ENCODE peak calls at places on chromosomes 13 and 19, in nine cellular contexts. U is Right ventricle myocardium superior; B is left cardiac atrium; E is upper lobe of right lung; H is A549; C is WTC11; M is activated naive CD8-positive, alpha-beta T cell treated with anti-CD3 and anti-CD28 coated beads, Interleukin-2, amount 50 U/mL, for 24 hours; J is sciatic nerve; Z is activated CD8-positive, alpha-beta T cell treated with anti-CD3 and anti-CD28 coated beads, Interleukin-2, amount 10 ng/mL, durations not matched to agents 7 days and 5 days. D is an unnamed sample.

GRCh38 chr13:100389617-100390016 is 199.0 kb downstream of the GGACT start:
- ATAC-seq in U (no peak), B (no peak), E (no peak), H (no peak), C (no peak), M (no peak), J (no peak), Z (no peak), D (no peak)

GRCh38 chr13:82636119-82636518 is 1246.2 kb downstream of the SLITRK1 start:
- ATAC-seq in U (no peak), B (no peak), E (no peak), H (no peak), C (no peak), M (no peak), J (no peak), Z (no peak), D (peak)

GRCh38 chr19:40144151-40144550 is 47.1 kb upstream of the MAP3K10 start:
- ATAC-seq in U (no peak), B (no peak), E (no peak), H (no peak), C (no peak), M (peak), J (no peak), Z (peak), D (no peak)

GRCh38 chr19:11475861-11476260 is 5.0 kb downstream of the ELAVL3 start:
- ATAC-seq in U (no peak), B (no peak), E (no peak), H (no peak), C (no peak), M (no peak), J (no peak), Z (no peak), D (no peak)

GRCh38 chr19:46764817-46765291 is 18.6 kb upstream of the STRN4 start:
- ATAC-seq in U (peak), B (peak), E (peak), H (no peak), C (no peak), M (no peak), J (no peak), Z (no peak), D (peak)

GRCh38 chr19:17075860-17076538 is 422 bp downstream of the MYO9B start:
- ATAC-seq in U (no peak), B (no peak), E (no peak), H (no peak), C (no peak), M (no peak), J (no peak), Z (peak), D (no peak)

GRCh38 chr19:40614595-40615411 is 13.6 kb downstream of the LTBP4 start:
- ATAC-seq in U (peak), B (peak), E (peak), H (peak), C (peak), M (peak), J (peak), Z (peak), D (peak)

GRCh38 chr13:94556646-94557045 is 39.3 kb downstream of the TGDS start:
- ATAC-seq in U (peak), B (no peak), E (no peak), H (no peak), C (no peak), M (no peak), J (peak), Z (no peak), D (no peak)

GRCh38 chr19:5445071-5445470 is 10.1 kb upstream of the ZNRF4 start:
- ATAC-seq in U (no peak), B (no peak), E (no peak), H (no peak), C (no peak), M (no peak), J (no peak), Z (no peak), D (no peak)

GRCh38 chr13:40927929-40928328 is 91.2 kb downstream of the ELF1 start:
- ATAC-seq in U (no peak), B (no peak), E (no peak), H (no peak), C (no peak), M (no peak), J (no peak), Z (no peak), D (no peak)

GRCh38 chr19:2199215-2199614 is 35.5 kb downstream of the DOT1L start:
- ATAC-seq in U (peak), B (peak), E (no peak), H (peak), C (peak), M (no peak), J (no peak), Z (no peak), D (no peak)

GRCh38 chr19:53808710-53809125 is 15.4 kb downstream of the NLRP12 start:
- ATAC-seq in U (no peak), B (peak), E (peak), H (peak), C (peak), M (no peak), J (no peak), Z (no peak), D (no peak)

GRCh38 chr13:93226623-93227279 is at the start of gene GPC6:
- ATAC-seq in U (peak), B (peak), E (peak), H (peak), C (peak), M (no peak), J (peak), Z (no peak), D (peak)

GRCh38 chr19:45154064-45154827 is 6.5 kb downstream of the NKPD1 start:
- ATAC-seq in U (no peak), B (peak), E (peak), H (peak), C (no peak), M (no peak), J (peak), Z (no peak), D (peak)

GRCh38 chr19:43651758-43652545 is 12.3 kb upstream of the CADM4 start:
- ATAC-seq in U (peak), B (peak), E (peak), H (peak), C (peak), M (no peak), J (peak), Z (peak), D (peak)

GRCh38 chr13:67299072-67299635 is 69.0 kb upstream of the PCDH9 start:
- ATAC-seq in U (no peak), B (peak), E (no peak), H (peak), C (no peak), M (no peak), J (no peak), Z (no peak), D (no peak)

GRCh38 chr19:34994286-34994642 is 5.9 kb upstream of the GRAMD1A start:
- ATAC-seq in U (no peak), B (no peak), E (no peak), H (peak), C (no peak), M (no peak), J (no peak), Z (no peak), D (peak)

GRCh38 chr13:40564342-40564997 is 102.0 kb downstream of the FOXO1 start:
- ATAC-seq in U (peak), B (peak), E (peak), H (no peak), C (no peak), M (peak), J (peak), Z (no peak), D (peak)

GRCh38 chr13:96993660-96994029 is 631 bp downstream of the OXGR1 start:
- ATAC-seq in U (no peak), B (peak), E (no peak), H (no peak), C (peak), M (no peak), J (peak), Z (no peak), D (no peak)

GRCh38 chr13:44362394-44363040 is 11.1 kb upstream of the SERP2 start:
- ATAC-seq in U (no peak), B (no peak), E (no peak), H (no peak), C (no peak), M (no peak), J (peak), Z (no peak), D (no peak)

GRCh38 chr13:110240352-110240751 is 66.6 kb downstream of the COL4A1 start:
- ATAC-seq in U (no peak), B (peak), E (peak), H (no peak), C (peak), M (peak), J (no peak), Z (no peak), D (no peak)

GRCh38 chr13:30398601-30399072 is 23.7 kb upstream of the UBE2L5 start:
- ATAC-seq in U (peak), B (no peak), E (no peak), H (no peak), C (no peak), M (no peak), J (no peak), Z (no peak), D (no peak)

GRCh38 chr13:27967203-27967735 is 1.8 kb downstream of the CDX2 start:
- ATAC-seq in U (no peak), B (no peak), E (no peak), H (no peak), C (no peak), M (no peak), J (no peak), Z (no peak), D (no peak)

GRCh38 chr13:98988277-98988676 is 10.4 kb upstream of the DOCK9 start:
- ATAC-seq in U (no peak), B (no peak), E (peak), H (no peak), C (no peak), M (no peak), J (no peak), Z (no peak), D (no peak)

GRCh38 chr19:57302727-57303401 is 17.4 kb upstream of the ZNF543 start:
- ATAC-seq in U (no peak), B (peak), E (no peak), H (peak), C (peak), M (no peak), J (no peak), Z (no peak), D (peak)

GRCh38 chr13:101384929-101385328 is 31.4 kb downstream of the NALCN start:
- ATAC-seq in U (no peak), B (no peak), E (no peak), H (no peak), C (peak), M (no peak), J (no peak), Z (no peak), D (no peak)

GRCh38 chr19:14350302-14350701 is 30.9 kb upstream of the ADGRE5 start:
- ATAC-seq in U (no peak), B (no peak), E (no peak), H (no peak), C (no peak), M (no peak), J (no peak), Z (no peak), D (no peak)

GRCh38 chr13:79003989-79004550 is 345.1 kb upstream of the OBI1 start:
- ATAC-seq in U (no peak), B (no peak), E (no peak), H (no peak), C (no peak), M (no peak), J (no peak), Z (no peak), D (no peak)

GRCh38 chr13:68078457-68078856 is 848.3 kb upstream of the PCDH9 start:
- ATAC-seq in U (no peak), B (no peak), E (no peak), H (no peak), C (no peak), M (no peak), J (no peak), Z (no peak), D (no peak)

GRCh38 chr13:36382030-36382429 is 35.8 kb upstream of the SPART start:
- ATAC-seq in U (no peak), B (no peak), E (no peak), H (no peak), C (no peak), M (no peak), J (no peak), Z (no peak), D (peak)

GRCh38 chr13:51158365-51158764 is 47.3 kb upstream of the C13orf42 start:
- ATAC-seq in U (no peak), B (no peak), E (no peak), H (peak), C (peak), M (no peak), J (no peak), Z (no peak), D (no peak)

GRCh38 chr13:45516757-45517156 is 52.0 kb downstream of the COG3 start:
- ATAC-seq in U (no peak), B (no peak), E (no peak), H (no peak), C (no peak), M (no peak), J (no peak), Z (no peak), D (no peak)

GRCh38 chr13:99548448-99548847 is 47.2 kb downstream of the TM9SF2 start:
- ATAC-seq in U (no peak), B (no peak), E (peak), H (no peak), C (no peak), M (no peak), J (no peak), Z (no peak), D (no peak)

GRCh38 chr13:69706807-69707206 is 400.8 kb upstream of the ATXN8OS start:
- ATAC-seq in U (no peak), B (no peak), E (no peak), H (no peak), C (no peak), M (no peak), J (no peak), Z (no peak), D (no peak)

GRCh38 chr13:95176611-95177259 is 124.5 kb downstream of the ABCC4 start:
- ATAC-seq in U (no peak), B (no peak), E (peak), H (no peak), C (no peak), M (no peak), J (no peak), Z (peak), D (no peak)

GRCh38 chr19:49923055-49924003 is 5.7 kb upstream of the ATF5 start:
- ATAC-seq in U (no peak), B (no peak), E (no peak), H (no peak), C (no peak), M (no peak), J (peak), Z (no peak), D (no peak)